ENCODE peak calls at places on chromosome 7, in ten cellular contexts. One of them, this sample, is unnamed.

GRCh38 chr7:45574521-45575500 is 643 bp downstream of the ADCY1 start:
- DNase-seq in tibial artery: peak; percentile 56
- DNase-seq in nephron progenitor cell: peak; percentile 77
- DNase-seq in brain microvascular endothelial cell: peak; percentile 14
- DNase-seq in AG09309: no peak
- DNase-seq in dorsolateral prefrontal cortex: no peak
- DNase-seq in fibroblast of mammary gland: peak; percentile 43
- DNase-seq in mucosa of descending colon: no peak
- DNase-seq in lung: no peak
- DNase-seq in cardiac muscle cell: peak; percentile 88
- DNase-seq in this sample: peak; percentile 40

GRCh38 chr7:6394114-6394513 is 53.6 kb downstream of the DAGLB start:
- DNase-seq in tibial artery: no peak
- DNase-seq in nephron progenitor cell: no peak
- DNase-seq in brain microvascular endothelial cell: no peak
- DNase-seq in AG09309: no peak
- DNase-seq in dorsolateral prefrontal cortex: no peak
- DNase-seq in fibroblast of mammary gland: no peak
- DNase-seq in mucosa of descending colon: no peak
- DNase-seq in lung: no peak
- DNase-seq in cardiac muscle cell: no peak
- DNase-seq in this sample: no peak

GRCh38 chr7:134120405-134120804 is 6.7 kb upstream of the LRGUK start:
- DNase-seq in tibial artery: no peak
- DNase-seq in nephron progenitor cell: no peak
- DNase-seq in brain microvascular endothelial cell: no peak
- DNase-seq in AG09309: no peak
- DNase-seq in dorsolateral prefrontal cortex: no peak
- DNase-seq in fibroblast of mammary gland: peak; percentile 15
- DNase-seq in mucosa of descending colon: no peak
- DNase-seq in lung: no peak
- DNase-seq in cardiac muscle cell: no peak
- DNase-seq in this sample: no peak

GRCh38 chr7:135168001-135168400 is 2.5 kb downstream of the CYREN start:
- DNase-seq in tibial artery: peak; percentile 67
- DNase-seq in nephron progenitor cell: no peak
- DNase-seq in brain microvascular endothelial cell: no peak
- DNase-seq in AG09309: no peak
- DNase-seq in dorsolateral prefrontal cortex: no peak
- DNase-seq in fibroblast of mammary gland: no peak
- DNase-seq in mucosa of descending colon: no peak
- DNase-seq in lung: no peak
- DNase-seq in cardiac muscle cell: no peak
- DNase-seq in this sample: no peak

GRCh38 chr7:29033584-29033983 is 75.5 kb upstream of the TRIL start:
- DNase-seq in tibial artery: no peak
- DNase-seq in nephron progenitor cell: no peak
- DNase-seq in brain microvascular endothelial cell: no peak
- DNase-seq in AG09309: no peak
- DNase-seq in dorsolateral prefrontal cortex: no peak
- DNase-seq in fibroblast of mammary gland: no peak
- DNase-seq in mucosa of descending colon: no peak
- DNase-seq in lung: no peak
- DNase-seq in cardiac muscle cell: no peak
- DNase-seq in this sample: no peak

GRCh38 chr7:25456467-25457171 is 228.3 kb upstream of the NPVF start:
- DNase-seq in tibial artery: peak; percentile 71
- DNase-seq in nephron progenitor cell: no peak
- DNase-seq in brain microvascular endothelial cell: no peak
- DNase-seq in AG09309: no peak
- DNase-seq in dorsolateral prefrontal cortex: no peak
- DNase-seq in fibroblast of mammary gland: peak; percentile 13
- DNase-seq in mucosa of descending colon: no peak
- DNase-seq in lung: no peak
- DNase-seq in cardiac muscle cell: peak; percentile 23
- DNase-seq in this sample: no peak

GRCh38 chr7:101159696-101160674 is 5.4 kb downstream of the VGF start:
- DNase-seq in tibial artery: no peak
- DNase-seq in nephron progenitor cell: no peak
- DNase-seq in brain microvascular endothelial cell: no peak
- DNase-seq in AG09309: no peak
- DNase-seq in dorsolateral prefrontal cortex: no peak
- DNase-seq in fibroblast of mammary gland: peak; percentile 43
- DNase-seq in mucosa of descending colon: no peak
- DNase-seq in lung: no peak
- DNase-seq in cardiac muscle cell: no peak
- DNase-seq in this sample: no peak

GRCh38 chr7:1779445-1779844 is 109.4 kb downstream of the ELFN1 start:
- DNase-seq in tibial artery: no peak
- DNase-seq in nephron progenitor cell: no peak
- DNase-seq in brain microvascular endothelial cell: no peak
- DNase-seq in AG09309: no peak
- DNase-seq in dorsolateral prefrontal cortex: no peak
- DNase-seq in fibroblast of mammary gland: no peak
- DNase-seq in mucosa of descending colon: no peak
- DNase-seq in lung: no peak
- DNase-seq in cardiac muscle cell: no peak
- DNase-seq in this sample: no peak

GRCh38 chr7:16421333-16422099 is at the start of gene CRPPA:
- DNase-seq in tibial artery: peak; percentile 69
- DNase-seq in nephron progenitor cell: peak; percentile 61
- DNase-seq in brain microvascular endothelial cell: no peak
- DNase-seq in AG09309: no peak
- DNase-seq in dorsolateral prefrontal cortex: no peak
- DNase-seq in fibroblast of mammary gland: peak; percentile 32
- DNase-seq in mucosa of descending colon: peak; percentile 55
- DNase-seq in lung: no peak
- DNase-seq in cardiac muscle cell: peak; percentile 59
- DNase-seq in this sample: no peak

GRCh38 chr7:16422100-16422430 is 727 bp upstream of the CRPPA start:
- DNase-seq in tibial artery: no peak
- DNase-seq in nephron progenitor cell: no peak
- DNase-seq in brain microvascular endothelial cell: no peak
- DNase-seq in AG09309: no peak
- DNase-seq in dorsolateral prefrontal cortex: no peak
- DNase-seq in fibroblast of mammary gland: peak; percentile 35
- DNase-seq in mucosa of descending colon: no peak
- DNase-seq in lung: no peak
- DNase-seq in cardiac muscle cell: peak; percentile 42
- DNase-seq in this sample: no peak

GRCh38 chr7:16420329-16420648 is 1.0 kb downstream of the CRPPA start:
- DNase-seq in tibial artery: no peak
- DNase-seq in nephron progenitor cell: no peak
- DNase-seq in brain microvascular endothelial cell: no peak
- DNase-seq in AG09309: no peak
- DNase-seq in dorsolateral prefrontal cortex: no peak
- DNase-seq in fibroblast of mammary gland: no peak
- DNase-seq in mucosa of descending colon: no peak
- DNase-seq in lung: no peak
- DNase-seq in cardiac muscle cell: no peak
- DNase-seq in this sample: no peak

GRCh38 chr7:16419859-16420258 is 1.5 kb downstream of the CRPPA start:
- DNase-seq in tibial artery: no peak
- DNase-seq in nephron progenitor cell: no peak
- DNase-seq in brain microvascular endothelial cell: no peak
- DNase-seq in AG09309: no peak
- DNase-seq in dorsolateral prefrontal cortex: no peak
- DNase-seq in fibroblast of mammary gland: no peak
- DNase-seq in mucosa of descending colon: no peak
- DNase-seq in lung: no peak
- DNase-seq in cardiac muscle cell: no peak
- DNase-seq in this sample: no peak

DNA sequence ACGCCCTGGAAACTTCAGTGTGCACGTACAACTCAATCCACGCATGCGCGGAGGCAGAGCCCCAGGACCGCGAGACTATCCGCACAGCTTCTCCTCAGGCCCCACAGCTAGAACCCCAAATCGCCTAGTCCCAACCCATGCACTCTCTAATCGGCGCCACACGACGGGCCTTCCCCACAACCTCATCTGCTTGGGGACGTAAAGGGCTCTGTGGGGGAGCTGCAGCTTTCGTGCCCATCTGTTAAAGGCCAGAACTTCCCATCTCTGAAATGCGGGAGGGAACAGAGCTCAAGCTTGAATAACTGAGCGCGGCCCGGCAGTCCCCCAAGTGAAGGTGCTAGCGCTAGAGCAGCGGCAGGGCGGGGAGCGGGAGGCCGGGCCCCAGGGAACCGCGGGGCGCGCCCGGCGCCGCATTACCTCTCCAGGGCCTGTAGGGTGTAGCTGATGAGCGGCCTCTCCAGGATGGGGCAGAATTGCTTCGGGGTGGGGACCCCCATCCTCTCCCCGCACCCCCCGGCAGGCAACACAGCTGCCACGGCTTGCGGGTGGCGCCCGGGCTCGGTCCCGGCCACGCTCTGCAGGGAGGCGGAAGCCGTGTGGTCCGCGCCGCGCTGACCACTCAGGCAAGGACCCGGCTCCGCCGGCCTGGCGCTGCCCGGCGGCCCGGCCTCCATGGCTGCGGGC is 547 bp downstream of the CRPPA start:
- DNase-seq in tibial artery: peak; percentile 90
- DNase-seq in nephron progenitor cell: peak; percentile 71
- DNase-seq in brain microvascular endothelial cell: peak; percentile 90
- DNase-seq in AG09309: peak; percentile 59
- DNase-seq in dorsolateral prefrontal cortex: peak; percentile 87
- DNase-seq in fibroblast of mammary gland: peak; percentile 89
- DNase-seq in mucosa of descending colon: peak; percentile 89
- DNase-seq in lung: peak; percentile 87
- DNase-seq in cardiac muscle cell: peak; percentile 86
- DNase-seq in this sample: no peak
- TF ChIP-seq CTCF in tibial artery: peak; percentile 41
- TF ChIP-seq CTCF in nephron progenitor cell: peak; percentile 21
- TF ChIP-seq CTCF in brain microvascular endothelial cell: peak; percentile 37
- TF ChIP-seq CTCF in AG09309: peak; percentile 34
- TF ChIP-seq CTCF in dorsolateral prefrontal cortex: peak; percentile 3
- TF ChIP-seq CTCF in fibroblast of mammary gland: no peak
- TF ChIP-seq CTCF in mucosa of descending colon: peak; percentile 10
- TF ChIP-seq CTCF in lung: no peak
- TF ChIP-seq CTCF in cardiac muscle cell: no peak
- TF ChIP-seq CTCF in this sample: no peak

GRCh38 chr7:99997545-99998137 is 17.8 kb upstream of the ZKSCAN1 start:
- DNase-seq in tibial artery: peak; percentile 68
- DNase-seq in nephron progenitor cell: no peak
- DNase-seq in brain microvascular endothelial cell: no peak
- DNase-seq in AG09309: no peak
- DNase-seq in dorsolateral prefrontal cortex: peak; percentile 70
- DNase-seq in fibroblast of mammary gland: peak; percentile 22
- DNase-seq in mucosa of descending colon: peak; percentile 80
- DNase-seq in lung: peak; percentile 39
- DNase-seq in cardiac muscle cell: peak; percentile 30
- DNase-seq in this sample: no peak
- TF ChIP-seq CTCF in tibial artery: peak; percentile 10
- TF ChIP-seq CTCF in nephron progenitor cell: no peak
- TF ChIP-seq CTCF in brain microvascular endothelial cell: peak; percentile 44
- TF ChIP-seq CTCF in AG09309: no peak
- TF ChIP-seq CTCF in dorsolateral prefrontal cortex: peak; percentile 18
- TF ChIP-seq CTCF in fibroblast of mammary gland: no peak
- TF ChIP-seq CTCF in mucosa of descending colon: no peak
- TF ChIP-seq CTCF in lung: peak; percentile 3
- TF ChIP-seq CTCF in cardiac muscle cell: peak; percentile 36
- TF ChIP-seq CTCF in this sample: no peak

GRCh38 chr7:96770758-96771157 is 61.1 kb upstream of the SEM1 start:
- DNase-seq in tibial artery: no peak
- DNase-seq in nephron progenitor cell: no peak
- DNase-seq in brain microvascular endothelial cell: no peak
- DNase-seq in AG09309: no peak
- DNase-seq in dorsolateral prefrontal cortex: no peak
- DNase-seq in fibroblast of mammary gland: no peak
- DNase-seq in mucosa of descending colon: no peak
- DNase-seq in lung: no peak
- DNase-seq in cardiac muscle cell: no peak
- DNase-seq in this sample: no peak

GRCh38 chr7:96775046-96775445 is 65.4 kb upstream of the SEM1 start:
- DNase-seq in tibial artery: no peak
- DNase-seq in nephron progenitor cell: no peak
- DNase-seq in brain microvascular endothelial cell: no peak
- DNase-seq in AG09309: no peak
- DNase-seq in dorsolateral prefrontal cortex: no peak
- DNase-seq in fibroblast of mammary gland: no peak
- DNase-seq in mucosa of descending colon: no peak
- DNase-seq in lung: no peak
- DNase-seq in cardiac muscle cell: no peak
- DNase-seq in this sample: no peak

GRCh38 chr7:96773483-96773882 is 63.8 kb upstream of the SEM1 start:
- DNase-seq in tibial artery: no peak
- DNase-seq in nephron progenitor cell: no peak
- DNase-seq in brain microvascular endothelial cell: no peak
- DNase-seq in AG09309: no peak
- DNase-seq in dorsolateral prefrontal cortex: no peak
- DNase-seq in fibroblast of mammary gland: no peak
- DNase-seq in mucosa of descending colon: no peak
- DNase-seq in lung: no peak
- DNase-seq in cardiac muscle cell: no peak
- DNase-seq in this sample: no peak

GRCh38 chr7:96778263-96778662 is 68.6 kb upstream of the SEM1 start:
- DNase-seq in tibial artery: no peak
- DNase-seq in nephron progenitor cell: no peak
- DNase-seq in brain microvascular endothelial cell: no peak
- DNase-seq in AG09309: no peak
- DNase-seq in dorsolateral prefrontal cortex: no peak
- DNase-seq in fibroblast of mammary gland: no peak
- DNase-seq in mucosa of descending colon: no peak
- DNase-seq in lung: no peak
- DNase-seq in cardiac muscle cell: no peak
- DNase-seq in this sample: no peak

GRCh38 chr7:96772295-96772694 is 62.6 kb upstream of the SEM1 start:
- DNase-seq in tibial artery: no peak
- DNase-seq in nephron progenitor cell: no peak
- DNase-seq in brain microvascular endothelial cell: no peak
- DNase-seq in AG09309: no peak
- DNase-seq in dorsolateral prefrontal cortex: no peak
- DNase-seq in fibroblast of mammary gland: no peak
- DNase-seq in mucosa of descending colon: no peak
- DNase-seq in lung: no peak
- DNase-seq in cardiac muscle cell: no peak
- DNase-seq in this sample: no peak
- TF ChIP-seq CTCF in tibial artery: no peak
- TF ChIP-seq CTCF in nephron progenitor cell: no peak
- TF ChIP-seq CTCF in brain microvascular endothelial cell: no peak
- TF ChIP-seq CTCF in AG09309: no peak
- TF ChIP-seq CTCF in dorsolateral prefrontal cortex: no peak
- TF ChIP-seq CTCF in fibroblast of mammary gland: no peak
- TF ChIP-seq CTCF in mucosa of descending colon: no peak
- TF ChIP-seq CTCF in lung: no peak
- TF ChIP-seq CTCF in cardiac muscle cell: no peak
- TF ChIP-seq CTCF in this sample: no peak

GRCh38 chr7:23469961-23470250 is 385 bp downstream of the IGF2BP3 start:
- DNase-seq in tibial artery: no peak
- DNase-seq in nephron progenitor cell: no peak
- DNase-seq in brain microvascular endothelial cell: no peak
- DNase-seq in AG09309: no peak
- DNase-seq in dorsolateral prefrontal cortex: no peak
- DNase-seq in fibroblast of mammary gland: no peak
- DNase-seq in mucosa of descending colon: no peak
- DNase-seq in lung: no peak
- DNase-seq in cardiac muscle cell: no peak
- DNase-seq in this sample: no peak

GRCh38 chr7:23470290-23471089 is at the start of gene IGF2BP3:
- DNase-seq in tibial artery: no peak
- DNase-seq in nephron progenitor cell: peak; percentile 80
- DNase-seq in brain microvascular endothelial cell: peak; percentile 95
- DNase-seq in AG09309: no peak
- DNase-seq in dorsolateral prefrontal cortex: no peak
- DNase-seq in fibroblast of mammary gland: peak; percentile 84
- DNase-seq in mucosa of descending colon: peak; percentile 59
- DNase-seq in lung: no peak
- DNase-seq in cardiac muscle cell: peak; percentile 90
- DNase-seq in this sample: no peak

GRCh38 chr7:23467731-23468720 is 2.3 kb downstream of the IGF2BP3 start:
- DNase-seq in tibial artery: no peak
- DNase-seq in nephron progenitor cell: peak; percentile 49
- DNase-seq in brain microvascular endothelial cell: no peak
- DNase-seq in AG09309: no peak
- DNase-seq in dorsolateral prefrontal cortex: no peak
- DNase-seq in fibroblast of mammary gland: no peak
- DNase-seq in mucosa of descending colon: no peak
- DNase-seq in lung: no peak
- DNase-seq in cardiac muscle cell: peak; percentile 78
- DNase-seq in this sample: no peak

GRCh38 chr7:23468721-23469149 is 1.6 kb downstream of the IGF2BP3 start:
- DNase-seq in tibial artery: no peak
- DNase-seq in nephron progenitor cell: peak; percentile 43
- DNase-seq in brain microvascular endothelial cell: no peak
- DNase-seq in AG09309: no peak
- DNase-seq in dorsolateral prefrontal cortex: no peak
- DNase-seq in fibroblast of mammary gland: no peak
- DNase-seq in mucosa of descending colon: no peak
- DNase-seq in lung: no peak
- DNase-seq in cardiac muscle cell: peak; percentile 40
- DNase-seq in this sample: no peak

DNA sequence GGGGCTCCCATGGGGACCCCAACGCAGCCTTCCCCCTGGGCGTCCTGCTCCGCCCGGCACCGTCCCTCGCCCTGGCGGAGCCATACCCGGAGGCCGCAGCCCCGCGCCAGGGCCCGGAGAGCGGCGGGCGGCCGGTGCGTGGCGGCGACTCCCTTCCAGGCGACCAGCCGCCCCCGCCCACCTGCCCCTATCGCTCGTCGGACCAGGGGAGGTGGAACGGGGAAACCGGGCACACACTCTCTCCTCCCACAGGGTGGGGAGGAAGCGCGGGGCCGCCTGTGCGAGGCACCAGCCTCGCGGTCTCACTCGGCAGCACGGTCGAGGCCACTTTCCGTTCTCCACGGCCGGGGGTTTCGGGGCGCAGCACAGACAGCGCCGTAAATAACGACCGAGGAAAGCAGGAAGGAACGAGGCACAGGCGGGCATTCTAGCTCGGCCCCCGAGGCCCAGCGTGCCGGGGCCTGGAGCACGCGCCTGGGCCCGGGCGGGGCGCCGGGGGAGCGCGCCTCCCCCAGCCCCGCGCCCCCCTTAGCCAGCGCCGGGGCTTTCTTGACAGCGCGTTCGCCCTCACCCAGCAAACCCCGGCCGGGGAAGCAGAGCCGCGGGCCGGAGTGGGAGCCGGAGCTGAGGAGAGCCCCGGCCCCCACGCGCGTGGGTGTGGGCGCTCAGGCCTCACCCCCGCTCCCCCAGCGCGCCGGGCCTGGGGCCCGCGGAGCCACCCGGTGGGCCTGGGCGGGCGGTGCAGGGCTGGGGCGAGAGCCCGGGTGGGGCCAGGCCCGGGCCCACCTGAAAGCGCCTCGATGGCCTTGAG is 936 bp downstream of the IGF2BP3 start:
- DNase-seq in tibial artery: no peak
- DNase-seq in nephron progenitor cell: peak; percentile 50
- DNase-seq in brain microvascular endothelial cell: no peak
- DNase-seq in AG09309: no peak
- DNase-seq in dorsolateral prefrontal cortex: no peak
- DNase-seq in fibroblast of mammary gland: no peak
- DNase-seq in mucosa of descending colon: no peak
- DNase-seq in lung: no peak
- DNase-seq in cardiac muscle cell: peak; percentile 54
- DNase-seq in this sample: no peak
- TF ChIP-seq CTCF in tibial artery: no peak
- TF ChIP-seq CTCF in nephron progenitor cell: no peak
- TF ChIP-seq CTCF in brain microvascular endothelial cell: no peak
- TF ChIP-seq CTCF in AG09309: no peak
- TF ChIP-seq CTCF in dorsolateral prefrontal cortex: no peak
- TF ChIP-seq CTCF in fibroblast of mammary gland: no peak
- TF ChIP-seq CTCF in mucosa of descending colon: no peak
- TF ChIP-seq CTCF in lung: no peak
- TF ChIP-seq CTCF in cardiac muscle cell: no peak
- TF ChIP-seq CTCF in this sample: no peak